ENCODE peak calls at places on chromosomes 1 and 21, in five cellular contexts. R is MM.1S, K is HCT116, T is AG10803, Q is adrenal gland. L is an unnamed sample.

GRCh38 chr1:30447701-30448100 is 275.7 kb downstream of the MATN1 start:
- DNase-seq in Q (no peak), T (no peak), K (no peak), R (no peak), L (no peak)

GRCh38 chr1:47409311-47410085 is 6.6 kb upstream of the FOXE3 start:
- DNase-seq in R (no peak), Q (no peak), K (no peak), T (peak), L (no peak)

GRCh38 chr1:217896490-217896889 is 265.3 kb downstream of the SPATA17 start:
- DNase-seq in R (no peak), K (no peak), T (peak), Q (no peak), L (no peak)

GRCh38 chr1:204366759-204367158 is 7.0 kb upstream of the PLEKHA6 start:
- DNase-seq in T (no peak), Q (no peak), K (no peak), R (peak), L (peak)

GRCh38 chr1:219833214-219833816 is 95.0 kb downstream of the SLC30A10 start:
- DNase-seq in K (no peak), T (no peak), Q (no peak), R (no peak), L (no peak)

GRCh38 chr1:101683561-101683960 is 313.2 kb downstream of the OLFM3 start:
- DNase-seq in R (no peak), T (no peak), Q (no peak), K (no peak), L (no peak)

GRCh38 chr1:1573843-1574720 is 581 bp downstream of the SSU72 start:
- DNase-seq in R (peak), T (peak), K (no peak), Q (peak), L (peak)

GRCh38 chr1:70324683-70325082 is 29.8 kb downstream of the ANKRD13C start:
- DNase-seq in Q (no peak), R (no peak), K (no peak), T (no peak), L (no peak)

GRCh38 chr1:221228594-221228993 is 349.4 kb downstream of the HLX start:
- DNase-seq in Q (no peak), R (no peak), T (no peak), K (no peak), L (no peak)

GRCh38 chr1:50308883-50309282 is 114.4 kb downstream of the DMRTA2 start:
- DNase-seq in Q (peak), K (no peak), R (peak), T (peak), L (peak)

GRCh38 chr1:69693921-69694320 is 126.2 kb downstream of the LRRC7 start:
- DNase-seq in K (no peak), R (no peak), T (no peak), Q (no peak), L (no peak)

GRCh38 chr1:119510046-119510445 is 3.0 kb downstream of the HSD3B1 start:
- DNase-seq in K (no peak), R (no peak), Q (no peak), T (no peak), L (no peak)

GRCh38 chr1:240405751-240406150 is 206.2 kb downstream of the GREM2 start:
- DNase-seq in Q (no peak), K (no peak), T (no peak), R (no peak), L (no peak)

GRCh38 chr1:8373547-8374270 is 55.8 kb downstream of the SLC45A1 start:
- DNase-seq in T (peak), R (no peak), Q (peak), K (peak), L (no peak)

GRCh38 chr1:58964428-58964827 is 180.6 kb upstream of the JUN start:
- DNase-seq in Q (no peak), R (no peak), K (no peak), T (no peak), L (no peak)

GRCh38 chr21:45844181-45844580 is 137.4 kb upstream of the COL6A1 start:
- DNase-seq in Q (no peak), T (no peak), K (no peak), R (no peak), L (no peak)

GRCh38 chr1:168079761-168080160 is 57.0 kb downstream of the GPR161 start:
- DNase-seq in R (no peak), K (peak), T (peak), Q (peak), L (no peak)

GRCh38 chr1:54549181-54549924 is 1.3 kb downstream of the ACOT11 start:
- DNase-seq in R (no peak), K (no peak), T (no peak), Q (no peak), L (no peak)

GRCh38 chr1:38539931-38540330 is 319.6 kb downstream of the RRAGC start:
- DNase-seq in T (no peak), Q (no peak), K (no peak), R (no peak), L (no peak)

GRCh38 chr1:60847855-60848582 is 234.3 kb upstream of the NFIA start:
- DNase-seq in K (no peak), R (no peak), Q (no peak), T (no peak), L (no peak)

GRCh38 chr1:218156602-218157001 is 128.5 kb upstream of the RRP15 start:
- DNase-seq in R (no peak), T (no peak), Q (no peak), K (no peak), L (no peak)

GRCh38 chr1:41418868-41419583 is 57.8 kb downstream of the FOXO6 start:
- DNase-seq in T (peak), K (peak), Q (peak), R (no peak), L (no peak)

GRCh38 chr1:106360252-106360651 is 696.2 kb upstream of the PRMT6 start:
- DNase-seq in Q (no peak), K (no peak), T (no peak), R (no peak), L (no peak)

GRCh38 chr1:6634278-6635052 is 9.8 kb downstream of the THAP3 start:
- DNase-seq in K (no peak), T (peak), Q (peak), R (no peak), L (peak)

GRCh38 chr21:45309069-45309521 is 21.4 kb upstream of the POFUT2 start:
- DNase-seq in Q (peak), K (no peak), T (peak), R (peak), L (peak)

GRCh38 chr1:27416387-27417111 is 24.1 kb downstream of the GPR3 start:
- DNase-seq in K (peak), R (peak), Q (peak), T (peak), L (peak)

GRCh38 chr1:154856049-154856448 is 14.0 kb downstream of the KCNN3 start:
- DNase-seq in Q (no peak), R (no peak), T (no peak), K (no peak), L (no peak)

GRCh38 chr1:92968138-92969032 is 7.1 kb upstream of the DIPK1A start:
- DNase-seq in T (no peak), K (peak), Q (no peak), R (no peak), L (peak)

GRCh38 chr1:228734881-228735801 is at the start of gene RHOU:
- DNase-seq in Q (peak), R (peak), T (peak), K (peak), L (no peak)

GRCh38 chr1:178397678-178398077 is 99.1 kb downstream of the CLEC20A start:
- DNase-seq in Q (no peak), R (no peak), K (no peak), T (peak), L (no peak)

GRCh38 chr1:10473145-10473765 is 926 bp upstream of the DFFA start:
- DNase-seq in T (no peak), K (no peak), R (no peak), Q (no peak), L (peak)

GRCh38 chr1:155136728-155137127 is 1.1 kb downstream of the SLC50A1 start:
- DNase-seq in R (no peak), Q (no peak), T (no peak), K (no peak), L (no peak)

GRCh38 chr1:186987769-186988168 is 159.0 kb downstream of the PLA2G4A start:
- DNase-seq in Q (no peak), R (no peak), K (no peak), T (no peak), L (no peak)
- TF ChIP-seq CTCF in Q (no peak), R (no peak), K (peak), T (peak), L (no peak)

DNA sequence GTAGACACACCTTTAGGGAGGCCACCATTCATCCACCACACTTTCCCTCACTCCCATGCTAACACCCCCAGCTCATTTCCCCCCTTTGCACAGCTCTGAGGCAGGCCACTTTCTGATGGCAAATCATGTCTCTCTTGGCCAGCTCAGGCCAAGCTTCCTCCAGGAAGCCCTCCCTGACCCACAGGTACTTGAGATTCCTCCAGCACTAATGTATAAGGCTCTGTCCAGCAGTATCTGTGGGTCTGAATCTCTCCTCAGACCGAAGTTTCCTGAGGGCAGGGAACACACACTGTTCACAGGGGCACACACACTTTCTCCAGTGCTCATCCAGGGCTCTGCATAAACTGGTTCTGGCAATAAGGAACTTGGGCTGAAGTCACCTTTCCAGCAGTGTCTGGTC is 19.2 kb downstream of the LGR6 start:
- DNase-seq in T (no peak), K (no peak), R (no peak), Q (no peak), L (no peak)
- H3K4me3 ChIP-seq in T (no peak), K (no peak), R (no peak), Q (no peak), L (no peak)

GRCh38 chr21:29164330-29164942 is 34.0 kb downstream of the MAP3K7CL start:
- DNase-seq in Q (no peak), K (peak), T (peak), R (peak), L (peak)
- TF ChIP-seq CTCF in Q (peak), K (peak), T (peak), R (peak), L (peak)

DNA sequence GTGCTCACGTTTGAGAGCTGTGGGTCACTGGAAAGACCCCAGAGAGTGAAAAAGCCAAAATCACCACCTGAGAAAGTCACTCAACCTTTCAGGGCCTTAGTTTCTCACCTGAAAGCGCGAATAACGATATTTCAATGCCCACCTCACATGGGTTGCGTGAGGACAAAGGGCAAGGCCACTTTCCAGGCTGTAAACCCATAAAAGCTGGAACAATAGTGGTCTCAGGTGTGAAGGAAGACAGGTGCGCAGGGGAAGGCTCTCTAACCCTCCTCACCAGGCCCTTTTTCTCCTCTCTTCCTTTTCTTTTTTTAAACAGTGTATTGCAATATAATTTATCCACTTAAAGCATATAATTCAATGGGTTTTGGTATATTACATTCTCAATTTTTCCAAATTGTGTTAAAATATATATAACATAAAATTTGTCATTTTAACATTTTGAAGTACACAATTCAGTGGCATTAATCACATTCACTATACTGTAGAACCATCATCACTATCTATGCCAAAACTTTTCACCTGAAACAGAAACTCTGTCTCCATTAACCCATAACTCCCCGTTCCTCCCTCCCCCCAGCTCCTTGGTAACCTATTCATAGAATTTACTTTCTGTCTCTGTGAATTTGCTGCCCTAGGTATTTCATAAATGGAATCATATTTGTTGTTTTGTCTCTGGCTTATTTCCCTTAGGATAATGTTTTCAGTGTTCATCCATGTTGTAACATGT is 118.4 kb upstream of the TNR start:
- DNase-seq in R (no peak), K (no peak), Q (no peak), T (no peak), L (peak)
- H3K4me3 ChIP-seq in R (no peak), K (no peak), Q (no peak), T (no peak), L (no peak)

GRCh38 chr1:44616284-44616990 is 57.8 kb downstream of the TMEM53 start:
- DNase-seq in Q (no peak), T (no peak), R (no peak), K (no peak), L (no peak)
- TF ChIP-seq CTCF in Q (no peak), T (no peak), R (no peak), K (no peak), L (no peak)

GRCh38 chr1:156601122-156601830 is at the start of gene GPATCH4:
- DNase-seq in K (peak), Q (peak), R (peak), T (peak), L (peak)

GRCh38 chr1:156600733-156601121 is 552 bp downstream of the GPATCH4 start:
- DNase-seq in T (no peak), K (no peak), R (peak), Q (no peak), L (peak)

GRCh38 chr1:156601892-156602291 is 613 bp upstream of the GPATCH4 start:
- DNase-seq in Q (no peak), T (no peak), K (no peak), R (peak), L (peak)

GRCh38 chr1:156599811-156600210 is 1.5 kb downstream of the GPATCH4 start:
- DNase-seq in T (no peak), Q (no peak), K (no peak), R (peak), L (peak)

DNA sequence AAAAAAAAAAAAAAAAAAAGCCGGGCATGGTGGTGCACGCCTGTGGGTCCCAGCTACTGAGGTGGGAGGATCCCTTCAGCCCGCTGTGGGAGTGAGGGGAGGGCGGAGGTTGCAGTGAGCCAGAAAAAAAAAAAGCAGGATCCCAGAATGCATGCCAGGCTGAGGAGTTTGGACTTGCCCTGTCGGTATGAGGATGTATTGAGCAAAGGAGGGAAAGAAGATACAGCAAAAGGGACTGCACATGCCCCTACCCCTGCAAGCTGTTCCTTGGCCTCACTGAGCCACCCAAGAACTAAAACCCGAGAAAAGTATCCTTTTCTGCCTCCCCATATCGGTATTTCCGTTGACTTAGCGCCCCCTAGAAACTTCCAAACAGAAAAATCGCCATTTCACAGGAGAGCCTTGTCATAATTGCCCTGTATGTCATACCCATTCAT is 1.3 kb upstream of the GPATCH4 start:
- DNase-seq in T (no peak), R (peak), K (peak), Q (no peak), L (peak)
- H3K4me3 ChIP-seq in T (no peak), R (no peak), K (peak), Q (no peak), L (peak)

DNA sequence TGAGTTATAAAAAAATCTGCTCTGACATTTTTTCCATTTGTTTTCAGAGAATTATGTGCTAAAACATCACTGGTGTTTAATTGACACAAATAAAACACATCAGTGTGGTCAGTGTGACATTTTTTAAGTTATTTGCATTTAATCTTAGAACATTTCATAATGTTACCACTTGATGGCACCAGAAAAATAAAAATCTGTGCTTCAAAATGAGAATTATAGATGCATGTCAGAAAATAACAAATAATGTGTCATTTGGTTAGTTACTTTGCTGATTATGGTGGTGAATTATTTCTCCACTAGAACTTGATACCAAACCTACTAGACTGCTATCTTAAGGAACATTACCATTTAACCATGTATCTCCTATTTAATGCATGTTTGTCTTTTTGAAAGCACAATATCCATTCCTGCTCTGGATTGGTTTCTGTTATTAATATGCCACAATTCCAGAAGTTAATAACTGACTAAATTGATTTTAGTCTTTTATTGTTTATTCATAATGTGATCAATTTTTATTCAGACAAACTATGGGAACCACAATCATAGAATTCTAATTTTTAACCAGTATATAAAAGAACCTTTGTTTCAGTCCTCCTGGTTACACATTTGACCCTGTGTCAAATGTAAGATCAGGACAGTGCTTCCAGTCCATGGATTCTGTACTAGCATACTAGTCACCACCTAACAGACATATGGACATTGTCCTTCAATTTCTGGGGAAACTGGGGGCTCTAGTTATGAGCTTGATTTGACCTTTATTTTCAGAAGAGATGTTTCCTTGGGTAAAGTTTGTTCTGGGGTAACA is 81.0 kb downstream of the RPS6KC1 start:
- DNase-seq in T (no peak), R (no peak), Q (no peak), K (no peak), L (no peak)
- TF ChIP-seq CTCF in T (no peak), R (no peak), Q (peak), K (no peak), L (no peak)

GRCh38 chr1:231093158-231093922 is 53.3 kb upstream of the FAM89A start:
- DNase-seq in R (no peak), T (no peak), K (no peak), Q (no peak), L (no peak)
- H3K4me3 ChIP-seq in R (no peak), T (no peak), K (no peak), Q (no peak), L (no peak)

GRCh38 chr21:20443558-20444155 is 554.6 kb upstream of the NCAM2 start:
- DNase-seq in T (no peak), Q (no peak), R (peak), K (no peak), L (peak)
- TF ChIP-seq CTCF in T (no peak), Q (peak), R (peak), K (peak), L (peak)

L was measured in GM12865.